ENCODE peak calls at places on chromosomes 16 and 17, in six cellular contexts. Z is K562, D is right cardiac atrium, C is T-cell, X is A549, E is heart left ventricle. B is an unnamed sample.

GRCh38 chr17:21250719-21251305 is 2.4 kb downstream of the NATD1 start:
- ATAC-seq in Z (no peak), X (no peak), E (no peak), D (no peak), C (no peak), B (no peak)

GRCh38 chr17:40451420-40451819 is 8.2 kb downstream of the IGFBP4 start:
- ATAC-seq in X (no peak), D (peak; percentile 59), Z (no peak), C (no peak), E (peak; percentile 76), B (no peak)

GRCh38 chr17:43679911-43680310 is 18.2 kb upstream of the MEOX1 start:
- ATAC-seq in D (no peak), C (no peak), X (no peak), E (no peak), Z (no peak), B (no peak)

GRCh38 chr17:76644995-76645394 is 1.4 kb upstream of the ST6GALNAC1 start:
- ATAC-seq in D (no peak), X (peak; percentile 52), Z (no peak), C (no peak), E (no peak), B (no peak)

GRCh38 chr17:55620945-55621344 is 101.7 kb downstream of the TMEM100 start:
- ATAC-seq in D (no peak), C (no peak), E (no peak), Z (no peak), X (no peak), B (no peak)

GRCh38 chr17:21297597-21297996 is 13.1 kb downstream of the MAP2K3 start:
- ATAC-seq in Z (no peak), C (no peak), X (peak; percentile 20), D (no peak), E (no peak), B (no peak)

GRCh38 chr16:71552698-71553503 is 24.0 kb downstream of the TAT start:
- ATAC-seq in D (no peak), E (no peak), C (no peak), X (peak; percentile 70), Z (peak; percentile 69), B (no peak)

GRCh38 chr16:27625050-27625697 is 75.2 kb downstream of the KATNIP start:
- ATAC-seq in E (peak; percentile 82), Z (no peak), C (no peak), X (peak; percentile 51), D (peak; percentile 73), B (no peak)

GRCh38 chr16:89026121-89026612 is 49.2 kb upstream of the CBFA2T3 start:
- ATAC-seq in C (peak; percentile 79), D (no peak), X (no peak), E (no peak), Z (peak; percentile 93), B (peak; percentile 99)

GRCh38 chr17:40530988-40531971 is 29.9 kb upstream of the TNS4 start:
- ATAC-seq in C (no peak), X (no peak), Z (no peak), E (no peak), D (no peak), B (peak; percentile 85)

GRCh38 chr16:89525146-89525913 is 17.1 kb downstream of the SPG7 start:
- ATAC-seq in E (peak; percentile 84), X (no peak), C (no peak), Z (no peak), D (peak; percentile 10), B (no peak)

GRCh38 chr17:9355841-9356240 is 219.8 kb downstream of the STX8 start:
- ATAC-seq in Z (no peak), D (no peak), E (no peak), X (no peak), C (no peak), B (no peak)

GRCh38 chr16:305916-306315 is 23.0 kb downstream of the PDIA2 start:
- ATAC-seq in C (no peak), D (no peak), Z (no peak), X (no peak), E (no peak), B (no peak)

GRCh38 chr17:82803185-82803584 is 36.6 kb downstream of the ZNF750 start:
- ATAC-seq in Z (no peak), C (no peak), E (no peak), X (no peak), D (no peak), B (no peak)

GRCh38 chr16:19559242-19559910 is 3.9 kb downstream of the VPS35L start:
- ATAC-seq in Z (no peak), X (no peak), C (no peak), E (no peak), D (no peak), B (no peak)

GRCh38 chr17:41996855-41997164 is 20.4 kb downstream of the DNAJC7 start:
- ATAC-seq in C (no peak), D (no peak), Z (no peak), X (no peak), E (no peak), B (no peak)

GRCh38 chr17:63675231-63675606 is 24.7 kb downstream of the LIMD2 start:
- ATAC-seq in D (peak; percentile 73), C (no peak), X (no peak), Z (peak; percentile 73), E (peak; percentile 86), B (no peak)